ENCODE peak calls at places on chromosome 5, in ten cellular contexts. N is dorsolateral prefrontal cortex, A is HFFc6, W is transverse colon, I is D721Med, P is type B pancreatic cell, L is NB4, V is epithelial cell of esophagus, T is Calu3, Y is endodermal cell. U is an unnamed sample.

GRCh38 chr5:77419644-77420582 is 72.2 kb downstream of the WDR41 start:
- DNase-seq in N (no peak), A (no peak), W (no peak), I (no peak), P (no peak), L (no peak), V (no peak), T (no peak), Y (no peak), U (no peak)

GRCh38 chr5:139422307-139422893 is 16.9 kb downstream of the DNAJC18 start:
- DNase-seq in N (no peak), A (peak), W (no peak), I (peak), P (no peak), L (peak), V (peak), T (peak), Y (peak), U (peak)

GRCh38 chr5:104071887-104072286 is 509.3 kb upstream of the NUDT12 start:
- DNase-seq in N (no peak), A (no peak), W (no peak), I (no peak), P (no peak), L (no peak), V (no peak), T (no peak), Y (no peak), U (no peak)

GRCh38 chr5:123436201-123436600 is 13.0 kb upstream of the CEP120 start:
- DNase-seq in N (no peak), A (no peak), W (no peak), I (no peak), P (no peak), L (no peak), V (no peak), T (no peak), Y (no peak), U (peak)

GRCh38 chr5:155260798-155261197 is 247.2 kb downstream of the KIF4B start:
- DNase-seq in N (peak), A (no peak), W (no peak), I (no peak), P (no peak), L (peak), V (peak), T (peak), Y (peak), U (peak)

GRCh38 chr5:22295832-22296231 is 557.3 kb downstream of the CDH12 start:
- DNase-seq in N (no peak), A (no peak), W (no peak), I (no peak), P (no peak), L (no peak), V (no peak), T (no peak), Y (no peak), U (no peak)

GRCh38 chr5:170278611-170279500 is 18.7 kb downstream of the LCP2 start:
- DNase-seq in N (no peak), A (no peak), W (peak), I (no peak), P (no peak), L (peak), V (no peak), T (no peak), Y (peak), U (peak)

GRCh38 chr5:122493091-122493775 is 181.2 kb downstream of the SNCAIP start:
- DNase-seq in N (no peak), A (no peak), W (no peak), I (no peak), P (peak), L (no peak), V (no peak), T (peak), Y (peak), U (no peak)

GRCh38 chr5:88944751-88945507 is 61.9 kb upstream of the MEF2C start:
- DNase-seq in N (no peak), A (peak), W (no peak), I (no peak), P (no peak), L (peak), V (no peak), T (no peak), Y (no peak), U (no peak)

GRCh38 chr5:120122711-120123110 is 341.4 kb upstream of the PRR16 start:
- DNase-seq in N (no peak), A (peak), W (no peak), I (no peak), P (no peak), L (no peak), V (no peak), T (no peak), Y (no peak), U (no peak)

GRCh38 chr5:91306497-91306896 is 76.6 kb downstream of the ARRDC3 start:
- DNase-seq in N (no peak), A (no peak), W (no peak), I (no peak), P (no peak), L (no peak), V (no peak), T (no peak), Y (no peak), U (no peak)

GRCh38 chr5:126531543-126532120 is 63.4 kb downstream of the ALDH7A1 start:
- DNase-seq in N (no peak), A (no peak), W (no peak), I (no peak), P (no peak), L (no peak), V (no peak), T (no peak), Y (no peak), U (no peak)

GRCh38 chr5:171984748-171985419 is 21.6 kb downstream of the FBXW11 start:
- DNase-seq in N (no peak), A (peak), W (no peak), I (no peak), P (no peak), L (peak), V (peak), T (no peak), Y (no peak), U (no peak)

GRCh38 chr5:109242518-109242917 is 167.3 kb downstream of the PJA2 start:
- DNase-seq in N (no peak), A (no peak), W (no peak), I (no peak), P (no peak), L (no peak), V (no peak), T (no peak), Y (no peak), U (no peak)

GRCh38 chr5:126477681-126478117 is 54.5 kb downstream of the GRAMD2B start:
- DNase-seq in N (no peak), A (no peak), W (no peak), I (no peak), P (no peak), L (no peak), V (no peak), T (no peak), Y (no peak), U (no peak)

GRCh38 chr5:29077451-29077850 is 2039.1 kb upstream of the CDH9 start:
- DNase-seq in N (no peak), A (no peak), W (no peak), I (no peak), P (no peak), L (no peak), V (peak), T (no peak), Y (no peak), U (no peak)

GRCh38 chr5:168603776-168604175 is 24.6 kb upstream of the PANK3 start:
- DNase-seq in N (no peak), A (no peak), W (no peak), I (no peak), P (no peak), L (no peak), V (no peak), T (no peak), Y (peak), U (no peak)

GRCh38 chr5:17219431-17219830 is 2.0 kb downstream of the BASP1 start:
- DNase-seq in N (no peak), A (no peak), W (no peak), I (no peak), P (no peak), L (no peak), V (no peak), T (no peak), Y (no peak), U (no peak)

GRCh38 chr5:116564756-116565593 is 9.6 kb downstream of the SEMA6A start:
- DNase-seq in N (no peak), A (no peak), W (no peak), I (no peak), P (no peak), L (no peak), V (no peak), T (no peak), Y (peak), U (peak)

GRCh38 chr5:171493646-171494393 is 74.4 kb downstream of the FGF18 start:
- DNase-seq in N (no peak), A (no peak), W (no peak), I (no peak), P (no peak), L (no peak), V (no peak), T (no peak), Y (no peak), U (no peak)

GRCh38 chr5:91359957-91360609 is 23.0 kb downstream of the ARRDC3 start:
- DNase-seq in N (no peak), A (no peak), W (no peak), I (no peak), P (no peak), L (peak), V (no peak), T (no peak), Y (no peak), U (no peak)

GRCh38 chr5:179870952-179871351 is 12.3 kb upstream of the MRNIP start:
- DNase-seq in N (no peak), A (no peak), W (no peak), I (no peak), P (no peak), L (no peak), V (no peak), T (no peak), Y (no peak), U (no peak)

GRCh38 chr5:10736354-10736753 is 24.7 kb downstream of the DAP start:
- DNase-seq in N (no peak), A (no peak), W (no peak), I (no peak), P (no peak), L (no peak), V (no peak), T (no peak), Y (no peak), U (no peak)

GRCh38 chr5:10541247-10541646 is 22.6 kb upstream of the ANKRD33B start:
- DNase-seq in N (no peak), A (no peak), W (no peak), I (no peak), P (no peak), L (no peak), V (no peak), T (no peak), Y (no peak), U (no peak)

GRCh38 chr5:69099302-69099701 is 5.5 kb downstream of the SLC30A5 start:
- DNase-seq in N (no peak), A (no peak), W (no peak), I (no peak), P (no peak), L (no peak), V (no peak), T (no peak), Y (no peak), U (no peak)

GRCh38 chr5:2110934-2111462 is 228.3 kb upstream of the IRX4 start:
- DNase-seq in N (no peak), A (no peak), W (no peak), I (no peak), P (no peak), L (no peak), V (no peak), T (no peak), Y (no peak), U (no peak)

GRCh38 chr5:172407241-172407691 is 47.1 kb downstream of the SH3PXD2B start:
- DNase-seq in N (no peak), A (peak), W (no peak), I (no peak), P (no peak), L (no peak), V (no peak), T (no peak), Y (no peak), U (no peak)

GRCh38 chr5:74838262-74838661 is 27.9 kb downstream of the FAM169A start:
- DNase-seq in N (no peak), A (no peak), W (no peak), I (no peak), P (no peak), L (no peak), V (no peak), T (no peak), Y (no peak), U (no peak)

GRCh38 chr5:138632900-138633489 is 57.8 kb upstream of the HSPA9 start:
- DNase-seq in N (peak), A (peak), W (peak), I (no peak), P (no peak), L (peak), V (peak), T (peak), Y (peak), U (peak)

GRCh38 chr5:172114875-172115422 is 73.1 kb downstream of the STK10 start:
- DNase-seq in N (no peak), A (no peak), W (peak), I (no peak), P (no peak), L (peak), V (no peak), T (no peak), Y (no peak), U (peak)

GRCh38 chr5:140926903-140927573 is 939 bp downstream of the PCDHAC1 start:
- DNase-seq in N (no peak), A (no peak), W (no peak), I (no peak), P (no peak), L (no peak), V (peak), T (peak), Y (peak), U (peak)

GRCh38 chr5:59724482-59725392 is 168.8 kb downstream of the PDE4D start:
- DNase-seq in N (no peak), A (peak), W (peak), I (no peak), P (no peak), L (peak), V (peak), T (peak), Y (peak), U (peak)

GRCh38 chr5:95901676-95902646 is 59.7 kb downstream of the ELL2 start:
- DNase-seq in N (no peak), A (peak), W (no peak), I (no peak), P (no peak), L (peak), V (peak), T (peak), Y (no peak), U (no peak)

GRCh38 chr5:146451411-146451810 is 4.3 kb downstream of the TCERG1 start:
- DNase-seq in N (no peak), A (no peak), W (no peak), I (no peak), P (no peak), L (no peak), V (no peak), T (peak), Y (no peak), U (peak)
- TF ChIP-seq CTCF in N (no peak), A (peak), W (no peak), I (peak), P (peak), L (peak), V (no peak), T (no peak), Y (peak), U (peak)

GRCh38 chr5:92748072-92748676 is 832.8 kb downstream of the NR2F1-AS1 start:
- DNase-seq in N (no peak), A (no peak), W (no peak), I (no peak), P (no peak), L (no peak), V (no peak), T (no peak), Y (no peak), U (no peak)
- TF ChIP-seq CTCF in N (no peak), A (no peak), W (no peak), I (no peak), P (no peak), L (no peak), V (no peak), T (no peak), Y (no peak), U (no peak)

GRCh38 chr5:38404667-38405276 is 146.4 kb downstream of the EGFLAM start:
- DNase-seq in N (no peak), A (no peak), W (no peak), I (no peak), P (no peak), L (no peak), V (peak), T (peak), Y (peak), U (peak)
- TF ChIP-seq CTCF in N (no peak), A (peak), W (no peak), I (peak), P (peak), L (peak), V (peak), T (peak), Y (peak), U (peak)

GRCh38 chr5:37838152-37838932 is 1.5 kb downstream of the GDNF start:
- DNase-seq in N (no peak), A (no peak), W (no peak), I (no peak), P (no peak), L (no peak), V (no peak), T (no peak), Y (peak), U (peak)
- TF ChIP-seq CTCF in N (no peak), A (no peak), W (no peak), I (peak), P (peak), L (no peak), V (peak), T (no peak), Y (peak), U (peak)

GRCh38 chr5:135010502-135011354 is 23.3 kb downstream of the PITX1 start:
- DNase-seq in N (no peak), A (peak), W (no peak), I (peak), P (no peak), L (peak), V (no peak), T (peak), Y (peak), U (no peak)
- TF ChIP-seq CTCF in N (no peak), A (peak), W (no peak), I (peak), P (no peak), L (peak), V (peak), T (peak), Y (peak), U (no peak)

GRCh38 chr5:112693301-112693700 is 44.4 kb upstream of the APC start:
- DNase-seq in N (no peak), A (no peak), W (no peak), I (no peak), P (no peak), L (no peak), V (no peak), T (no peak), Y (no peak), U (no peak)

GRCh38 chr5:112694853-112695709 is 42.6 kb upstream of the APC start:
- DNase-seq in N (no peak), A (peak), W (no peak), I (no peak), P (no peak), L (peak), V (peak), T (no peak), Y (no peak), U (no peak)

GRCh38 chr5:112697301-112697700 is 40.4 kb upstream of the APC start:
- DNase-seq in N (no peak), A (no peak), W (no peak), I (no peak), P (no peak), L (no peak), V (no peak), T (no peak), Y (no peak), U (no peak)

GRCh38 chr5:112696786-112697185 is 40.9 kb upstream of the APC start:
- DNase-seq in N (no peak), A (no peak), W (no peak), I (no peak), P (no peak), L (no peak), V (no peak), T (no peak), Y (no peak), U (peak)

GRCh38 chr5:112697833-112698232 is 39.9 kb upstream of the APC start:
- DNase-seq in N (no peak), A (no peak), W (no peak), I (no peak), P (no peak), L (no peak), V (no peak), T (no peak), Y (no peak), U (no peak)
- TF ChIP-seq CTCF in N (no peak), A (no peak), W (no peak), I (no peak), P (no peak), L (no peak), V (no peak), T (no peak), Y (no peak), U (no peak)

DNA sequence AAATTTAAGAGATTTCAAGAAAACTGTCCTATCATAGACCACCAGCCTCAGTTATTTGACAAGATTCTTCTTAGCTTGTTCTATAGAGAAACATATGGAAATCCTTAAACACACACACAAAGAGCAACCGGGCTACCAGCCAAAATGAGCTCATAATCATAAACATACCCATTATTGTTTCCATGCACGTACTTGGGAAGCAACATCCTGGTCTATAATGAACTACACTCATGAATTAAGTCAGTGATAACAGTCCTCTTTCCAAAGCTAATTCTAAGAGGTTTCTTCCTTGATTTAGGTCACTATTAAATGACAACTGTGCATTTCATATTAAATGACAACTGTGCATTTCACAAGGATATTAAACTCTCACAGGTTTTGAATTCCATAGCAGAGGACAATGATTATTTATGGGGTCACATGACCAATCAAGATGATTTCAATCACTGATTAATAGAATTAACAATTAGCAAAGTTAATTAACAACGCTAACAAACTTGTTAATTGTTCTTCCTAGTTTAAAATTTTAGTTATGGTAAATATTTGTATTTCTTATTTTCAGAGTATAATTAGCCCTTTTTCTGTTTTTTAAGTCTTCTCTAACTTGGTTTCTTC is 77.0 kb downstream of the OXCT1 start:
- DNase-seq in N (no peak), A (peak), W (peak), I (no peak), P (no peak), L (no peak), V (peak), T (no peak), Y (no peak), U (no peak)
- TF ChIP-seq CTCF in N (no peak), A (no peak), W (no peak), I (no peak), P (no peak), L (no peak), V (no peak), T (no peak), Y (no peak), U (no peak)

DNA sequence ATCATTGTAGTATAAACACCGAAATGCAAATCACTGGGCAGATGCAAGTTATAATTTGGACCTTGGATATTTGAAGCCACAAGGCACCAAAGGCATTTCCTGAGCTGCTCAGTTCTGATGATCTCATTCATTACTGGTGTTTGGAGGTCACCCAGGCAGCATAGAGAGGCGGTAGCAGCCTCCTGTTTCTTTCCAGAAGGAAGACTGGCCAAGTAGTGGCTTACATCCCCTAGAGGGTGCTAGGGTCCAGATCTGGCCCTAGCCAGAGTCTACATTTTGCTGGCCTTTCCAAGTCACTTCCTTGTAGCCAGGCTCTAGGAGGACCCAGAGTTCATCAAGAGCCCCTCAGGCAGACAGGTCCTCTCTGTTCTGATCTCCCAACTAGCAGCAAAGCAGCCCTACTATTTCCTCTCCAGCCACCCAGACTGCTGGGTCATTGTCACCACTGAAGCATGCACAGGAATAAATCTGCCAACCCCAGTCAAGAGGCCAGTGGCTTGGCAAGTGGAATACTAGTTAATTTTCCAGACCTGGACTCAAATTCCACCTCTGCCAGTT is 33.4 kb upstream of the TTC1 start:
- DNase-seq in N (no peak), A (peak), W (no peak), I (no peak), P (no peak), L (peak), V (peak), T (peak), Y (no peak), U (peak)
- TF ChIP-seq CTCF in N (no peak), A (peak), W (no peak), I (no peak), P (no peak), L (no peak), V (no peak), T (peak), Y (peak), U (peak)

GRCh38 chr5:42514759-42515158 is 91.5 kb downstream of the GHR start:
- DNase-seq in N (no peak), A (no peak), W (no peak), I (no peak), P (no peak), L (peak), V (peak), T (no peak), Y (peak), U (peak)
- TF ChIP-seq CTCF in N (no peak), A (no peak), W (no peak), I (peak), P (no peak), L (no peak), V (peak), T (no peak), Y (peak), U (peak)

DNA sequence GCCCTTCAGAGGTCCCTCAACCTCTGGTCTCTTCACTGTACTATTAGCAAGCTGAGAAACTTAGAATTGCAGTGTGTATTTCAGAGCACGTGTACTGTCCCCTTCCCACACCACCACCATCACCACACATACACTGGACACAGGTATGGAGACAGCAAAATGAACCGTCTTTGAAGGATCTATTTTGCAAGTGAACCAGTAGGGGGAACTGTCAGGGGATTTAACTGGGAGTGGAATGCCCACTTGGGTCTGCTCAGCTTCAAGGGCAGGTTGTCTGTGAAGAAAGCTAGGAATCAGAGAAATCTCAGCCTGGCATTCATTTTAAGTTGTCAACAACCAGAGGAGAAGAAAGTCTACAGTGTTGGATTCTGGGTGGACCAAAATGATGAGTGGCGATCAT is 147.0 kb downstream of the DCP2 start:
- DNase-seq in N (no peak), A (no peak), W (no peak), I (no peak), P (no peak), L (peak), V (no peak), T (peak), Y (peak), U (peak)
- TF ChIP-seq CTCF in N (no peak), A (peak), W (no peak), I (peak), P (peak), L (peak), V (peak), T (peak), Y (peak), U (peak)

U was measured in GM23338.